ENCODE peak calls at places on chromosomes 1 and 21, in seven cellular contexts. W is AG04450, R is K562, X is mammary epithelial cell, J is thyroid gland, K is dorsolateral prefrontal cortex, Q is stomach. S is an unnamed sample.

GRCh38 chr1:32716312-32717126 is 13.9 kb upstream of the SYNC start:
- DNase-seq in R (peak), K (no peak), X (peak), Q (peak), J (peak), W (no peak), S (peak)

GRCh38 chr1:49346767-49347349 is 570.2 kb upstream of the BEND5 start:
- DNase-seq in X (peak), K (no peak), Q (no peak), R (no peak), W (no peak), J (no peak), S (no peak)

GRCh38 chr1:52127181-52128175 is 14.4 kb upstream of the ZFYVE9 start:
- DNase-seq in K (no peak), J (peak), X (peak), W (peak), Q (no peak), R (no peak), S (peak)

GRCh38 chr1:56194911-56195310 is 384.5 kb downstream of the PLPP3 start:
- DNase-seq in K (no peak), W (peak), X (no peak), J (no peak), R (no peak), Q (no peak), S (peak)

GRCh38 chr1:69982992-69983391 is 222.4 kb downstream of the LRRC40 start:
- DNase-seq in Q (no peak), K (no peak), R (no peak), X (peak), W (no peak), J (no peak), S (no peak)

GRCh38 chr1:119779869-119780356 is 11.2 kb upstream of the HMGCS2 start:
- DNase-seq in W (no peak), Q (peak), X (no peak), J (peak), R (no peak), K (no peak), S (no peak)

GRCh38 chr1:26862781-26863676 is at the start of gene SFN:
- DNase-seq in X (peak), Q (peak), K (no peak), R (peak), W (no peak), J (no peak), S (no peak)

GRCh38 chr21:17780539-17780938 is 38.6 kb downstream of the C21orf91 start:
- DNase-seq in X (no peak), R (no peak), W (no peak), Q (no peak), J (no peak), K (no peak), S (no peak)

GRCh38 chr1:233032916-233033315 is 82.5 kb downstream of the NTPCR start:
- DNase-seq in W (no peak), X (no peak), J (no peak), R (no peak), Q (no peak), K (no peak), S (no peak)

GRCh38 chr1:233575450-233575849 is 38.5 kb upstream of the KCNK1 start:
- DNase-seq in R (no peak), Q (no peak), K (no peak), W (no peak), J (no peak), X (no peak), S (no peak)

GRCh38 chr1:8360493-8361197 is 42.7 kb downstream of the SLC45A1 start:
- DNase-seq in Q (no peak), W (no peak), R (no peak), K (no peak), J (peak), X (no peak), S (no peak)

GRCh38 chr1:172125250-172125649 is 284.0 kb downstream of the DNM3 start:
- DNase-seq in X (no peak), W (no peak), J (no peak), Q (no peak), R (no peak), K (no peak), S (no peak)

GRCh38 chr1:36486436-36487335 is 4.0 kb upstream of the CSF3R start:
- DNase-seq in X (no peak), R (peak), K (no peak), W (no peak), Q (peak), J (peak), S (peak)

GRCh38 chr1:70608815-70609214 is 197.7 kb downstream of the CTH start:
- DNase-seq in W (no peak), R (no peak), Q (no peak), J (no peak), K (no peak), X (no peak), S (no peak)

GRCh38 chr1:58000821-58001220 is 545.7 kb downstream of the OMA1 start:
- DNase-seq in K (no peak), W (no peak), J (no peak), Q (no peak), X (no peak), R (no peak), S (no peak)

DNA sequence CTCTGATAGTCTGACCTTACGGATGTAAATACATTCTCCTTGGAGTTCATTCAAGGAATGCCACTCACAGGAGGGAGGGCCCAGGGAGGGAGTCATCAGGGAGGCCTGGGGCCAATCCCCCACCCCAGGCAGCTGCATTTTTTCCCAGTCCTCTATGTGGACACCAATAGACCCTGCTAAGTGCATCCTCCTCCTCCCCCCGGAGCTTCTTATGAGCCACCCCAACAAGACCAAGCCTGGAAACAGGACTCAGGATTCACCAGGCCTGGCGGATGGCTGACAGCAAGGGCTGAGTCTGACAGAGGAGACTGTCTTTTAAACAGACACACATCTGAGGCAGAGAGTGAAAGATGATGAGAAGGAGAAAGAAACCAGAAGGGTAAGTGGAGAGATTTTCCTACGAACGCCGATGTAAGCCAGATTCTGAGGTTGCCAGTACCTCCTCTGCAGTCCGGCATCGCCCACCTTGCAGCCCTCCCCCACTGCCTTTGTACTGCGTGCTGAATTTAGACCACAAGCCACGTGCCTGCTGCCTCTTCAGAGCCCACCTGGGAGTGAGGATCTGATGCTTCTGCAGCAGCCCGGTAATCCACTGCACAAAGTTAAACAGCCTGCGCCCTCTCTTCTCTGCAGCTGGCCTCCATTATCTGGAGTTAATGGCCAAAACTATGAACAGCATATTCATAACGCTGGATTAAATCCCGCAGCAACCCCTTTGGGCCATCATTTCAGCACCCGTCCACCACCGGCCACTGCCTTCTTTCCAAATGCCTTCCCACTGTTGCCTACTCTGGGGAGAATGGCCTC is 17.6 kb upstream of the SFPQ start:
- DNase-seq in W (no peak), X (no peak), J (no peak), K (no peak), Q (no peak), R (no peak), S (no peak)
- H3K27ac ChIP-seq in W (no peak), X (no peak), J (no peak), K (peak), Q (no peak), R (no peak), S (peak)

GRCh38 chr1:65449214-65449823 is 28.9 kb downstream of the LEPR start:
- DNase-seq in R (no peak), Q (no peak), X (no peak), K (no peak), J (no peak), W (no peak), S (no peak)
- TF ChIP-seq CTCF in R (peak), Q (no peak), X (peak), K (no peak), J (no peak), W (no peak), S (no peak)

GRCh38 chr21:45032977-45033705 is 41.2 kb upstream of the ADARB1 start:
- DNase-seq in Q (no peak), R (no peak), W (no peak), X (no peak), J (peak), K (peak), S (peak)

GRCh38 chr21:45033791-45034555 is 40.4 kb upstream of the ADARB1 start:
- DNase-seq in W (no peak), J (no peak), Q (no peak), R (no peak), K (peak), X (no peak), S (no peak)

GRCh38 chr21:45030637-45031218 is 43.7 kb upstream of the ADARB1 start:
- DNase-seq in X (no peak), J (no peak), W (no peak), K (no peak), R (no peak), Q (no peak), S (peak)

GRCh38 chr21:45031231-45032191 is 42.9 kb upstream of the ADARB1 start:
- DNase-seq in Q (no peak), R (no peak), K (no peak), J (no peak), W (no peak), X (no peak), S (no peak)

GRCh38 chr21:45032332-45032731 is 42.0 kb upstream of the ADARB1 start:
- DNase-seq in Q (no peak), K (no peak), J (no peak), R (no peak), X (no peak), W (no peak), S (no peak)
- H3K27ac ChIP-seq in Q (no peak), K (no peak), J (peak), R (no peak), X (no peak), W (no peak), S (no peak)

GRCh38 chr21:35632711-35633110 is 427.6 kb downstream of the SETD4 start:
- DNase-seq in X (no peak), J (no peak), K (no peak), R (no peak), Q (no peak), W (no peak), S (no peak)

GRCh38 chr21:35635261-35635660 is 425.1 kb downstream of the SETD4 start:
- DNase-seq in R (no peak), X (peak), W (no peak), J (no peak), K (no peak), Q (no peak), S (peak)

GRCh38 chr21:35637431-35637830 is 422.9 kb downstream of the SETD4 start:
- DNase-seq in K (no peak), X (peak), Q (peak), W (no peak), J (no peak), R (no peak), S (peak)

GRCh38 chr21:35641271-35642016 is 418.9 kb downstream of the SETD4 start:
- DNase-seq in W (no peak), Q (no peak), K (no peak), R (no peak), J (no peak), X (no peak), S (no peak)

DNA sequence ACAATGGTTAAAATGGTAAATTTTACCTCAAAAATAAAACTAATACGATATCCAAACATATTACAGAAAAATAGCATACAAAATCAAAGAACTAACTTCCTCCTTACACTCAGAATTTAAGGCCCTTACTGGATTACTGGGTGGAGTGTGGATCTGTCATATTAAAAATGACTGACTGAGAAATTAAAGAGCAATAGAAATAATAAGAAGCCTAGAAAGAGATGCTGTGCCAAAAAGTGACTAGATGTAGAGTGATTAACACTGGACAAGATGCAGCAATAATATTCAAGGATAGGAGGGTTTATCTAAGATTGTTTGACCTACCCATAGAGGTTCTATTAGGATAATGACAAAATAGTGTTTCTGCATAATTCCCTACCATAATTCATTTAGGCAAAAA is 424.3 kb downstream of the SETD4 start:
- DNase-seq in X (no peak), W (no peak), R (no peak), K (no peak), J (no peak), Q (no peak), S (no peak)
- TF ChIP-seq CTCF in X (no peak), W (no peak), R (no peak), K (no peak), J (no peak), Q (no peak), S (no peak)

GRCh38 chr1:205541161-205541886 is 36.9 kb downstream of the CDK18 start:
- DNase-seq in K (no peak), W (no peak), R (no peak), Q (peak), X (no peak), J (no peak), S (no peak)
- H3K27ac ChIP-seq in K (peak), W (no peak), R (no peak), Q (no peak), X (no peak), J (no peak), S (no peak)

GRCh38 chr1:1173793-1174415 is at the start of gene TTLL10:
- DNase-seq in R (peak), K (no peak), J (no peak), X (no peak), Q (no peak), W (no peak), S (peak)
- TF ChIP-seq CTCF in R (no peak), K (no peak), J (no peak), X (no peak), Q (no peak), W (no peak), S (no peak)

S was measured in cardiac muscle cell.